ENCODE peak calls at places on chromosomes 12 and 14, in nine cellular contexts. Y is A549, N is GM23248, I is SJSA1, O is tibial artery, A is mammary epithelial cell, B is astrocyte, W is HCT116, L is sigmoid colon. Q is an unnamed sample. For H3K9me3, the result is how much of the 10 kb centered on the place peaks cover.

GRCh38 chr14:32104803-32105202 is 27.7 kb downstream of the ARHGAP5 start:
- DNase-seq in Y (no peak), N (peak), I (no peak), O (no peak), A (no peak), B (no peak), W (no peak), L (no peak), Q (no peak)

GRCh38 chr14:54565236-54566151 is 1.4 kb upstream of the SAMD4A start:
- DNase-seq in Y (peak), N (peak), I (peak), O (peak), A (peak), B (peak), W (peak), L (peak), Q (peak)

GRCh38 chr12:108826115-108826806 is 31.1 kb downstream of the SSH1 start:
- DNase-seq in Y (no peak), N (peak), I (peak), O (peak), A (no peak), B (peak), W (no peak), L (peak), Q (peak)

GRCh38 chr14:69013943-69014782 is 35.1 kb upstream of the ACTN1 start:
- DNase-seq in Y (peak), N (peak), I (no peak), O (peak), A (no peak), B (no peak), W (no peak), L (no peak), Q (no peak)

GRCh38 chr12:132275110-132275531 is 54.3 kb downstream of the GALNT9 start:
- DNase-seq in Y (peak), N (peak), I (peak), O (no peak), A (no peak), B (peak), W (peak), L (no peak), Q (no peak)

GRCh38 chr12:108850854-108851573 is 6.4 kb downstream of the SSH1 start:
- DNase-seq in Y (peak), N (peak), I (peak), O (peak), A (no peak), B (peak), W (no peak), L (peak), Q (peak)

GRCh38 chr14:77026930-77027537 is 1.5 kb downstream of the IRF2BPL start:
- DNase-seq in Y (peak), N (peak), I (peak), O (no peak), A (peak), B (no peak), W (no peak), L (peak), Q (peak)

GRCh38 chr12:41983394-41983793 is 161.3 kb downstream of the GXYLT1 start:
- DNase-seq in Y (no peak), N (no peak), I (no peak), O (no peak), A (no peak), B (peak), W (no peak), L (no peak), Q (no peak)

GRCh38 chr12:104345234-104346066 is 41.9 kb downstream of the EID3 start:
- DNase-seq in Y (peak), N (peak), I (no peak), O (no peak), A (no peak), B (no peak), W (no peak), L (no peak), Q (no peak)

GRCh38 chr12:54370218-54370730 is 6.0 kb upstream of the GPR84 start:
- DNase-seq in Y (peak), N (peak), I (peak), O (peak), A (peak), B (peak), W (no peak), L (peak), Q (peak)

GRCh38 chr14:38121280-38121679 is 86.4 kb upstream of the SSTR1 start:
- DNase-seq in Y (no peak), N (no peak), I (no peak), O (no peak), A (no peak), B (no peak), W (no peak), L (no peak), Q (no peak)

GRCh38 chr12:53600490-53601295 is 25.5 kb downstream of the ATF7 start:
- DNase-seq in Y (no peak), N (no peak), I (no peak), O (no peak), A (no peak), B (no peak), W (no peak), L (no peak), Q (no peak)

GRCh38 chr12:123269395-123269892 is 2.2 kb downstream of the CDK2AP1 start:
- DNase-seq in Y (no peak), N (peak), I (no peak), O (peak), A (peak), B (peak), W (no peak), L (peak), Q (peak)

GRCh38 chr14:56271988-56272387 is 153.8 kb downstream of the PELI2 start:
- DNase-seq in Y (no peak), N (peak), I (peak), O (no peak), A (no peak), B (peak), W (no peak), L (no peak), Q (no peak)

GRCh38 chr14:92553456-92553855 is 39.9 kb downstream of the RIN3 start:
- DNase-seq in Y (peak), N (peak), I (peak), O (no peak), A (no peak), B (peak), W (no peak), L (no peak), Q (peak)

GRCh38 chr14:95189400-95190162 is 32.3 kb upstream of the DICER1 start:
- DNase-seq in Y (no peak), N (no peak), I (no peak), O (no peak), A (no peak), B (peak), W (no peak), L (no peak), Q (no peak)

GRCh38 chr12:116533343-116534248 is 25.6 kb upstream of the MAP1LC3B2 start:
- DNase-seq in Y (peak), N (peak), I (peak), O (peak), A (no peak), B (peak), W (peak), L (peak), Q (peak)

GRCh38 chr12:84807249-84807648 is 105.3 kb downstream of the SLC6A15 start:
- DNase-seq in Y (no peak), N (peak), I (no peak), O (no peak), A (peak), B (peak), W (no peak), L (no peak), Q (no peak)

GRCh38 chr14:80751285-80751684 is 190.3 kb downstream of the CEP128 start:
- DNase-seq in Y (no peak), N (no peak), I (no peak), O (no peak), A (no peak), B (no peak), W (no peak), L (no peak), Q (no peak)

GRCh38 chr12:82426081-82426480 is 67.8 kb downstream of the METTL25 start:
- DNase-seq in Y (no peak), N (no peak), I (no peak), O (no peak), A (no peak), B (no peak), W (no peak), L (no peak), Q (no peak)

DNA sequence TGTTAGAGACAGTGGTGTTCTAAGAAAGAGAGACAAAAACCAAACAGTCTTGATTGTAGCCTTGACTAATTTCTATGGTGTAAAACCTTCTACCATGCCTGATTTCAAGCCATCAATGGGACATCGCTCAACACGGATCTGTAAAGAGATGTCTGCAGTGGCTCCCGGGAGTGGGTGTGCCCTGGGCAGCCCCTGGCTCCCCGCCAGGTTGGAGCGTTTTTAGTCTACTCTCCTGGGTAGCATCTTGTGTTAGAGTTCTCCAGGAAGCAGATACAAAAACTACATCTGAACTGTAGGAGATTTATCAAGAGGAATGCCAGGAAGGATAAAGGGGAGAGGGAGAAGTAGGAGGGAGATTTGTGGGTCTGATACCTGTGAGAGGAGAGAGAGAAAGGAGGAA is 1212.9 kb downstream of the BCL11B start:
- DNase-seq in Y (no peak), N (no peak), I (no peak), O (no peak), A (no peak), B (no peak), W (no peak), L (no peak), Q (no peak)
- H3K9me3 ChIP-seq in Y (under half), N (under half), I (under half), O (under half), A (under half), B (under half), W (under half), L (under half), Q (under half)

GRCh38 chr14:91506226-91506625 is 3.9 kb downstream of the PPP4R3A start:
- DNase-seq in Y (no peak), N (no peak), I (no peak), O (no peak), A (no peak), B (no peak), W (no peak), L (no peak), Q (no peak)

GRCh38 chr14:91496790-91497189 is 13.3 kb downstream of the PPP4R3A start:
- DNase-seq in Y (no peak), N (no peak), I (no peak), O (no peak), A (no peak), B (no peak), W (no peak), L (no peak), Q (no peak)

GRCh38 chr14:91501951-91502930 is 7.9 kb downstream of the PPP4R3A start:
- DNase-seq in Y (no peak), N (no peak), I (no peak), O (no peak), A (no peak), B (no peak), W (no peak), L (no peak), Q (no peak)

GRCh38 chr14:91503000-91503504 is 7.1 kb downstream of the PPP4R3A start:
- DNase-seq in Y (no peak), N (no peak), I (no peak), O (no peak), A (no peak), B (no peak), W (no peak), L (no peak), Q (no peak)

DNA sequence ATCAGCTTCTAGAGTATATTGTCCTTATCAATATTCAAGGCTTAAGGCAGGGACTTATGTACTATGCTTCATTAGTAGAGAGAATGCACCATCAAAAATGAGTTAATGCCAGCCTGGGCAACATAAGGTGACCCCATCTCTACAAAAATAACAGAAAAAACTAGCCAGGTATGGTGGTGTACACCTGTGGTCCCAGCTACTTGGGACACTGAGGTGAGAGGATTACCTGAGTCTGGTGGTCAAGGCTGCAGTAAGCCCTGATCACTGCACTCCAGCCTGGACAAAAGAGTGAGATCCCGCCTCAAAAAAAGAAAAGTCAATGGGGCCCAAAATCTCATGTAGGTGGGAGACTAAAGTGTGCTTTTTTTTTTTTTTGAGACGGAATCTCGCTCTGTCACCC is 8.8 kb downstream of the PPP4R3A start:
- DNase-seq in Y (no peak), N (no peak), I (no peak), O (no peak), A (no peak), B (no peak), W (no peak), L (no peak), Q (no peak)
- H3K9me3 ChIP-seq in Y (under half), N (under half), I (under half), O (under half), A (under half), B (under half), W (under half), L (under half), Q (under half)

GRCh38 chr12:37543966-37544668 is 772.5 kb upstream of the ALG10B start:
- DNase-seq in Y (no peak), N (no peak), I (no peak), O (no peak), A (no peak), B (no peak), W (no peak), L (no peak), Q (no peak)
- H3K9me3 ChIP-seq in Y (under half), N (under half), I (under half), O (under half), A (under half), B (under half), W (under half), L (under half), Q (under half)

GRCh38 chr14:97902630-97903029 is 1105.4 kb downstream of the VRK1 start:
- DNase-seq in Y (no peak), N (no peak), I (no peak), O (no peak), A (peak), B (no peak), W (no peak), L (no peak), Q (no peak)

GRCh38 chr14:97894552-97894951 is 1097.4 kb downstream of the VRK1 start:
- DNase-seq in Y (no peak), N (no peak), I (no peak), O (no peak), A (no peak), B (no peak), W (no peak), L (no peak), Q (no peak)

GRCh38 chr14:97900187-97900586 is 1103.0 kb downstream of the VRK1 start:
- DNase-seq in Y (no peak), N (no peak), I (no peak), O (no peak), A (no peak), B (no peak), W (no peak), L (no peak), Q (no peak)
- H3K9me3 ChIP-seq in Y (under half), N (under half), I (under half), O (under half), A (under half), B (under half), W (under half), L (under half), Q (under half)

DNA sequence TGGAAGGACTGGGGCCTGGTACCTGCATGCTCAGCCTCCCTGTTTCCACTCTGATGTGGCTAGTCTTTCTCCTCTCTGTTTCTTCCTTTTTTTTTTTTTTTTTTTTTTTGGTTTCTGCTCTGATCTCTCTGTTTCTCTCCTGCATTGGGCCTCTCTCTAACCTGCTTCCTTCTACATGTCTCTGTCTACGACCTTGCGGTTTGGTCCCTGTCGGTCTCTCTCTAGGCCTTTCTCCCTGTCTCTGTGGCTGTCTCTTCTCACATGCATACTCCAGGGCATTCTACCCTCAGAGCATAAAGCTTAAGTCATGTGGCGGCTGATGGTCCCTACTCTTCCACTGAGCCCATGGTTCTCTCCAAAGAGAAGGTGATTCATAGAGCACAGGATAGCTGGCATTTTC is 1096.6 kb downstream of the BCL11B start:
- DNase-seq in Y (no peak), N (no peak), I (no peak), O (no peak), A (no peak), B (no peak), W (no peak), L (no peak), Q (no peak)
- H3K9me3 ChIP-seq in Y (under half), N (under half), I (under half), O (under half), A (under half), B (under half), W (under half), L (under half), Q (under half)

GRCh38 chr14:105907276-105907675 is 380.9 kb downstream of the TMEM121 start:
- DNase-seq in Y (no peak), N (no peak), I (no peak), O (no peak), A (no peak), B (no peak), W (no peak), L (no peak), Q (no peak)
- H3K9me3 ChIP-seq in Y (under half), N (under half), I (under half), O (under half), A (under half), B (under half), W (under half), L (under half), Q (under half)

DNA sequence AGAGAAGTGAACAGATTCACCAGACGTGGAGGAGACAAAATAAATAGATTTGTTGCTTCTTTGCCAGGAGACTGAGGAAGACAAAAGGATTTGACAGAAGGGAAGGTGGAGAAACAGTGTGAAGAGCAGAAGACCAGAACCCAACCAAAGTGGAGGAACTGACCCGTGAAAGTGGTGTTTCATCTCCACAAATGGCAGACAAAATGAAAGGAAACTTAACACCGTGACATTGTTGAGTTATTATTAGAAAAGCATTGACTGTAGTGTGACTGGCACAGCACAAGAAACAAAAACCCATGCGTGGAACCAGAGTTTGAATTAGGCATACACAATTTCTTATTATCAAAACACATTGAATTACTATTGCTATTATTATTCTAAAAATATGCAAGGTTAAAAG is 518.1 kb downstream of the TMEM121 start:
- DNase-seq in Y (no peak), N (no peak), I (no peak), O (no peak), A (no peak), B (no peak), W (no peak), L (no peak), Q (no peak)
- H3K9me3 ChIP-seq in Y (under half), N (under half), I (under half), O (under half), A (under half), B (under half), W (under half), L (under half), Q (under half)

DNA sequence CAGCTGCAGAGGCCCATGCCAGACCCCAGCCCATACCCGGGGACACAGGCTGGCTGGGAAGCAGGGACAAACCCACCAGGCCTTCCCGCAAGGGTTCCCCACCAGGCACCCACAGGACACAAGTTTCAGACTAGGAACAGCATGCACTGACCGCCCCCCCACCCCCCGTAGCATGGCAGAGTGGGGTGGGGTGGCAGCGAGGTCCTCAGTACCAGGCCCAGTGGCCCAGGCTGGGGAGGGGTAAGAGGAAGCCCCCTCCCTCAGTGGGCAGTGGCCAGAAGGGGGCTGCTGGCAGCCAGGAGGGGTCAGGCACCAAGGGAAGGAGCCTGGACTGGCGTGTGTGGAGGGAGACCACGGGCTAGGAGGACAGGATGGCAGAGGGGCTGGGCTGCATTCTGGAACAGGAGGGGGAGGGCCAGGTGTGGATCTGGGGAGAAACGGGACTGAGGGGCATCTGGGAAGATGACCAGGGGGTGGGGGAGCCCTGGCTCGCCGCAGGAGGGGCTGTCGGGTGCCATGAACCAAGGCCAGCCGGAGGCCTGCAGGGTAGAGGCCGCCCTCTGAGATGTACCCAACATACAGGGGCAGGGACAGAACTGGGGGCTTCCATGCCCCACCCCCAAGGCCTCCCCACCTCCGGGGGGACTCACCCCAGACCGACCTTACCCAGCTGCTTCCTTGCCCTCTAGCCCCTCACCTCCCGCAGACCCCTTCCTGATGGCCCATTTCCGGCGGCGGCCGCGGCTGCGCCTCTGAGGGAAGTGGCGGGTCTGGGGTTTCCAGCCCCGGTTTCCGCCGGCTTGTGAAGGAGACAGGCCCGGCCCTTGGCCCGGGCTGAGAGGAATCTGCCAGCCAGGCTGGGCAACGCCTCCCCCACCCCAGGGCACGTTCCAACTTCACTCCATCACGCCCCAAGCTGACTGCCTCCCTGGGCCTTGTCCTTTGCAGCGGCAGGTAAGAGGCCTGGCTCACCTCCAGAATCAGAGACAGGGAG is 5.6 kb upstream of the JAG2 start:
- DNase-seq in Y (no peak), N (no peak), I (no peak), O (no peak), A (no peak), B (no peak), W (no peak), L (no peak), Q (no peak)
- H3K9me3 ChIP-seq in Y (under half), N (under half), I (under half), O (under half), A (under half), B (under half), W (under half), L (under half), Q (under half)

GRCh38 chr14:20048202-20048601 is 11.6 kb upstream of the OR4L1 start:
- DNase-seq in Y (no peak), N (no peak), I (no peak), O (no peak), A (no peak), B (no peak), W (no peak), L (no peak), Q (no peak)

DNA sequence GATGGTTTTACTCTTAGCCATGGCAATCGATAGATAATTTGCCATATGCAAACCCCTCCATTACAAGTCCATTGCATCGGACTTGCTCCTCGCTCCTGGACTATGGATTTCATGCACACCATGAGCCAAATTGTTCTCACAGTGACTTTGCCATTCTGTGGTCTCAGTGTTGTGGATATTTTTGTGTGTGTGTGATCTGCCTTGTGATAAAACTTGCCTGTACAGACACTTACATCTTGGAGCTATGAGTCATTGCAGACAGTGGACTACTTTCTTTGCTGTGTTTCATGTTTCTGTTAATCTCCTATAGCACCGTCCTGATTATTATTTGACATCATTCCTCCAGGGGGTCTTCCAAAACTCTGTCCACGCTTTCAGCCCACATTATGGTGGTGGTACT is 8.4 kb upstream of the OR4K13 start:
- DNase-seq in Y (no peak), N (no peak), I (no peak), O (no peak), A (no peak), B (no peak), W (no peak), L (no peak), Q (no peak)
- H3K9me3 ChIP-seq in Y (under half), N (under half), I (under half), O (under half), A (under half), B (under half), W (under half), L (under half), Q (under half)

Q was measured in uterus.